ENCODE peak calls at places on chromosomes 2 and 18, in nine cellular contexts. One of them, this sample, is unnamed.

GRCh38 chr18:12307871-12308385 is at the start of gene TUBB6:
- DNase-seq in AG09309: no peak
- DNase-seq in thoracic aorta: no peak
- DNase-seq in AG04450: no peak
- DNase-seq in fibroblast of pulmonary artery: peak; percentile 84
- DNase-seq in bronchial epithelial cell: peak; percentile 44
- DNase-seq in GM23338: peak; percentile 78
- DNase-seq in BJ: no peak
- DNase-seq in CD8-positive, alpha-beta T cell: no peak
- DNase-seq in this sample: peak; percentile 81

GRCh38 chr2:241636182-241636982 is 576 bp downstream of the THAP4 start:
- DNase-seq in AG09309: no peak
- DNase-seq in thoracic aorta: no peak
- DNase-seq in AG04450: no peak
- DNase-seq in fibroblast of pulmonary artery: no peak
- DNase-seq in bronchial epithelial cell: no peak
- DNase-seq in GM23338: peak; percentile 75
- DNase-seq in BJ: no peak
- DNase-seq in CD8-positive, alpha-beta T cell: no peak
- DNase-seq in this sample: no peak

GRCh38 chr2:179850188-179850587 is 11.2 kb downstream of the ZNF385B start:
- DNase-seq in AG09309: peak; percentile 27
- DNase-seq in thoracic aorta: no peak
- DNase-seq in AG04450: peak; percentile 6
- DNase-seq in fibroblast of pulmonary artery: peak; percentile 39
- DNase-seq in bronchial epithelial cell: peak; percentile 64
- DNase-seq in GM23338: no peak
- DNase-seq in BJ: peak; percentile 16
- DNase-seq in CD8-positive, alpha-beta T cell: no peak
- DNase-seq in this sample: no peak

GRCh38 chr2:149744845-149745244 is 157.3 kb upstream of the MMADHC start:
- DNase-seq in AG09309: no peak
- DNase-seq in thoracic aorta: no peak
- DNase-seq in AG04450: no peak
- DNase-seq in fibroblast of pulmonary artery: peak; percentile 65
- DNase-seq in bronchial epithelial cell: peak; percentile 67
- DNase-seq in GM23338: no peak
- DNase-seq in BJ: peak; percentile 63
- DNase-seq in CD8-positive, alpha-beta T cell: no peak
- DNase-seq in this sample: no peak

GRCh38 chr2:191635333-191636234 is 42.4 kb upstream of the NABP1 start:
- DNase-seq in AG09309: peak; percentile 43
- DNase-seq in thoracic aorta: no peak
- DNase-seq in AG04450: peak; percentile 78
- DNase-seq in fibroblast of pulmonary artery: peak; percentile 65
- DNase-seq in bronchial epithelial cell: no peak
- DNase-seq in GM23338: no peak
- DNase-seq in BJ: peak; percentile 73
- DNase-seq in CD8-positive, alpha-beta T cell: no peak
- DNase-seq in this sample: no peak

GRCh38 chr2:46193855-46194254 is 103.4 kb upstream of the EPAS1 start:
- DNase-seq in AG09309: no peak
- DNase-seq in thoracic aorta: no peak
- DNase-seq in AG04450: no peak
- DNase-seq in fibroblast of pulmonary artery: no peak
- DNase-seq in bronchial epithelial cell: no peak
- DNase-seq in GM23338: no peak
- DNase-seq in BJ: no peak
- DNase-seq in CD8-positive, alpha-beta T cell: no peak
- DNase-seq in this sample: no peak

GRCh38 chr2:71865391-71865965 is 282.2 kb downstream of the CYP26B1 start:
- DNase-seq in AG09309: no peak
- DNase-seq in thoracic aorta: no peak
- DNase-seq in AG04450: no peak
- DNase-seq in fibroblast of pulmonary artery: no peak
- DNase-seq in bronchial epithelial cell: no peak
- DNase-seq in GM23338: no peak
- DNase-seq in BJ: no peak
- DNase-seq in CD8-positive, alpha-beta T cell: no peak
- DNase-seq in this sample: no peak

GRCh38 chr2:69214898-69215297 is 172.1 kb downstream of the GFPT1 start:
- DNase-seq in AG09309: no peak
- DNase-seq in thoracic aorta: no peak
- DNase-seq in AG04450: no peak
- DNase-seq in fibroblast of pulmonary artery: peak; percentile 83
- DNase-seq in bronchial epithelial cell: peak; percentile 42
- DNase-seq in GM23338: no peak
- DNase-seq in BJ: no peak
- DNase-seq in CD8-positive, alpha-beta T cell: no peak
- DNase-seq in this sample: peak; percentile 64

GRCh38 chr18:5630057-5630765 is 86.4 kb upstream of the EPB41L3 start:
- DNase-seq in AG09309: no peak
- DNase-seq in thoracic aorta: no peak
- DNase-seq in AG04450: no peak
- DNase-seq in fibroblast of pulmonary artery: peak; percentile 55
- DNase-seq in bronchial epithelial cell: peak; percentile 13
- DNase-seq in GM23338: peak; percentile 91
- DNase-seq in BJ: no peak
- DNase-seq in CD8-positive, alpha-beta T cell: no peak
- DNase-seq in this sample: peak; percentile 77

GRCh38 chr2:161337247-161337646 is 29.0 kb downstream of the PSMD14 start:
- DNase-seq in AG09309: no peak
- DNase-seq in thoracic aorta: no peak
- DNase-seq in AG04450: no peak
- DNase-seq in fibroblast of pulmonary artery: no peak
- DNase-seq in bronchial epithelial cell: no peak
- DNase-seq in GM23338: no peak
- DNase-seq in BJ: no peak
- DNase-seq in CD8-positive, alpha-beta T cell: no peak
- DNase-seq in this sample: no peak

GRCh38 chr2:95231723-95232122 is 24.4 kb downstream of the ZNF892 start:
- DNase-seq in AG09309: peak; percentile 28
- DNase-seq in thoracic aorta: no peak
- DNase-seq in AG04450: no peak
- DNase-seq in fibroblast of pulmonary artery: peak; percentile 78
- DNase-seq in bronchial epithelial cell: peak; percentile 74
- DNase-seq in GM23338: peak; percentile 94
- DNase-seq in BJ: peak; percentile 31
- DNase-seq in CD8-positive, alpha-beta T cell: no peak
- DNase-seq in this sample: peak; percentile 18

GRCh38 chr18:61838521-61838920 is 54.3 kb downstream of the RNF152 start:
- DNase-seq in AG09309: no peak
- DNase-seq in thoracic aorta: no peak
- DNase-seq in AG04450: no peak
- DNase-seq in fibroblast of pulmonary artery: no peak
- DNase-seq in bronchial epithelial cell: no peak
- DNase-seq in GM23338: peak; percentile 9
- DNase-seq in BJ: no peak
- DNase-seq in CD8-positive, alpha-beta T cell: no peak
- DNase-seq in this sample: no peak

GRCh38 chr2:126372406-126372805 is 283.6 kb upstream of the GYPC start:
- DNase-seq in AG09309: no peak
- DNase-seq in thoracic aorta: no peak
- DNase-seq in AG04450: no peak
- DNase-seq in fibroblast of pulmonary artery: no peak
- DNase-seq in bronchial epithelial cell: no peak
- DNase-seq in GM23338: no peak
- DNase-seq in BJ: no peak
- DNase-seq in CD8-positive, alpha-beta T cell: no peak
- DNase-seq in this sample: no peak

GRCh38 chr2:126370208-126370607 is 285.8 kb upstream of the GYPC start:
- DNase-seq in AG09309: no peak
- DNase-seq in thoracic aorta: no peak
- DNase-seq in AG04450: no peak
- DNase-seq in fibroblast of pulmonary artery: peak; percentile 1
- DNase-seq in bronchial epithelial cell: no peak
- DNase-seq in GM23338: no peak
- DNase-seq in BJ: no peak
- DNase-seq in CD8-positive, alpha-beta T cell: no peak
- DNase-seq in this sample: no peak

DNA sequence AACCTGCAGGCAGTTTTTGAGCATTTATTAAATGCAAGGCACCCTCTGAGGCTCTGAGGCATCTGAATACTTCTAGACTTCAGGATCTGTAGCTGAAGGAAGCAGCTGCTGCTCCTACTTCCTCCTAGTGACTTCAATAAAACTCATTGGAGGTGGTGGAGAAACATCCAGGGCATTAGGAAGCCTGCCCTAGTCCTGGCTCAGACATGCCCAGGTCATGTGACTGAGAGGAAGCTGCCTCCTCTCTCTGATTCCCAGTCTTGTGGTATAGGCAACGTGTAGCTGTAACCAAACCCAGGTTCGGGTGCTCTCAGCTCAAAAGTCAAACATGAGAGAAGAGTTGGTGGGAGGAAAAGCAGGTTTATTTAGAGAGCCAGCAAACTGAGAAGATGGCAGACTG is 287.2 kb upstream of the GYPC start:
- DNase-seq in AG09309: no peak
- DNase-seq in thoracic aorta: no peak
- DNase-seq in AG04450: no peak
- DNase-seq in fibroblast of pulmonary artery: no peak
- DNase-seq in bronchial epithelial cell: peak; percentile 23
- DNase-seq in GM23338: no peak
- DNase-seq in BJ: no peak
- DNase-seq in CD8-positive, alpha-beta T cell: no peak
- DNase-seq in this sample: no peak
- H3K4me3 ChIP-seq in AG09309: no peak overlapping the region
- H3K4me3 ChIP-seq in thoracic aorta: no peak overlapping the region
- H3K4me3 ChIP-seq in AG04450: no peak overlapping the region
- H3K4me3 ChIP-seq in fibroblast of pulmonary artery: no peak overlapping the region
- H3K4me3 ChIP-seq in bronchial epithelial cell: no peak overlapping the region
- H3K4me3 ChIP-seq in GM23338: no peak overlapping the region
- H3K4me3 ChIP-seq in BJ: no peak overlapping the region
- H3K4me3 ChIP-seq in CD8-positive, alpha-beta T cell: no peak overlapping the region
- H3K4me3 ChIP-seq in this sample: no peak overlapping the region

DNA sequence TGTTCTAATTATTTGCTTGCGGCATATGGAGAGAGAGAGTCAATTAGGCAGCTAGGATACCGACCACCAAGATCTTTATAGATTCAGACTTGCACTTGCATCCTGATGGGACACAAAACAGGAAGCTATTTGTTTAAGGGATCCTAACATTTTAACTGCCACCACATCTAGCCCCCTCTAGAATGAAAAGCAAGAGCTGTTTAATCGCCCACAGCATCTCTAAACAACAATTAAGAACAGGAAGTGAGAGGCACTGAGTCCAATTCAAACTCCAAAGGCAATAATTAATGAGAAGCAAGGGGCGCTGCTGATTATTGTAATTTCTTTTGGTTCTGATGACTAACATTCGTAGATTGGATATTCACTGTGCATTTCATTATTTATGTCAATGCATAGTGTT is 182.1 kb upstream of the LINC00305 start:
- DNase-seq in AG09309: no peak
- DNase-seq in thoracic aorta: no peak
- DNase-seq in AG04450: no peak
- DNase-seq in fibroblast of pulmonary artery: no peak
- DNase-seq in bronchial epithelial cell: no peak
- DNase-seq in GM23338: no peak
- DNase-seq in BJ: no peak
- DNase-seq in CD8-positive, alpha-beta T cell: no peak
- DNase-seq in this sample: no peak
- H3K4me3 ChIP-seq in AG09309: no peak overlapping the region
- H3K4me3 ChIP-seq in thoracic aorta: no peak overlapping the region
- H3K4me3 ChIP-seq in AG04450: no peak overlapping the region
- H3K4me3 ChIP-seq in fibroblast of pulmonary artery: no peak overlapping the region
- H3K4me3 ChIP-seq in bronchial epithelial cell: no peak overlapping the region
- H3K4me3 ChIP-seq in GM23338: no peak overlapping the region
- H3K4me3 ChIP-seq in BJ: no peak overlapping the region
- H3K4me3 ChIP-seq in CD8-positive, alpha-beta T cell: no peak overlapping the region
- H3K4me3 ChIP-seq in this sample: no peak overlapping the region

DNA sequence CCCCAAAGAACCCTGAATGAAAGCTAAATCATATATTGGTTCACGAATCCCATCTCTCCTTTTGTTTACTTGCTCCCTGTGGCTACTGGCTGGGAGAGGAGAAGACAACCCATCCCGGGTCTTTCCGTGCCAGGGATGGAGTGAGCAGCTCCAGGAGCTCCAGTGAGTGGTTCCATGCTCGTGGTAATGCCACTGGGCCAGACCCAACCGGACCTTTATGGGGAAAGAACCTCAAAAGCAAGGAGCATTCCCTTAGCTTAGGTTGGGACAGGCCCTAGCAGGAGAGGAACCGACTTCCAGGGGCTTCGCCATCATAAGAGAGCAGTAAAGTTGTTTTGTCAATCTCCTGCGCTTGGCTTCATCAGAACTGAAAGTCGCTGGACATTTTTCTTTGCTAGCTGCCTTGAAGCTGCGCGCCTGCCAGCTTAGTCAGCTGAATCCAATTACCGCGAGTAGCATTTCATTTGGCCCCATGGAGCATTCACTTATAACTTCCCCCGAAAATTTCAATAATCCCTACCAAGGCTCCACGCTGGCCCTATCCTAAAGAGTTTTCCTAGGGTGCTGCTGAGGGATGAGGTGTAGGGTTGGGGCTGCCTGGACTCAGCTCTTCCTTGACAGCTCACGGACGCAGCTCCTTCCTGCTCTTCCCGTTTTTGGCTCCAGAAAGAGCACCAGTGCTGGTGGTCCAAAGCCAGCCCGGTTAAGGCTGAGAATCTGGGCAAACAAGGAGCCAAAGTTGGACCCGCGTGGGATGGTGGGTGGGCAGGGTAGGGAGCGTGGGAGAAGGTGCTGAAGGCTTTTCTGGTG is 4.9 kb downstream of the HOXD3 start:
- DNase-seq in AG09309: peak; percentile 20
- DNase-seq in thoracic aorta: no peak
- DNase-seq in AG04450: no peak
- DNase-seq in fibroblast of pulmonary artery: peak; percentile 18
- DNase-seq in bronchial epithelial cell: no peak
- DNase-seq in GM23338: peak; percentile 13
- DNase-seq in BJ: no peak
- DNase-seq in CD8-positive, alpha-beta T cell: no peak
- DNase-seq in this sample: no peak
- H3K4me3 ChIP-seq in AG09309: peak overlapping the region; percentile 20
- H3K4me3 ChIP-seq in thoracic aorta: peak overlapping the region; percentile 26
- H3K4me3 ChIP-seq in AG04450: no peak overlapping the region
- H3K4me3 ChIP-seq in fibroblast of pulmonary artery: no peak overlapping the region
- H3K4me3 ChIP-seq in bronchial epithelial cell: no peak overlapping the region
- H3K4me3 ChIP-seq in GM23338: no peak overlapping the region
- H3K4me3 ChIP-seq in BJ: no peak overlapping the region
- H3K4me3 ChIP-seq in CD8-positive, alpha-beta T cell: no peak overlapping the region
- H3K4me3 ChIP-seq in this sample: no peak overlapping the region

DNA sequence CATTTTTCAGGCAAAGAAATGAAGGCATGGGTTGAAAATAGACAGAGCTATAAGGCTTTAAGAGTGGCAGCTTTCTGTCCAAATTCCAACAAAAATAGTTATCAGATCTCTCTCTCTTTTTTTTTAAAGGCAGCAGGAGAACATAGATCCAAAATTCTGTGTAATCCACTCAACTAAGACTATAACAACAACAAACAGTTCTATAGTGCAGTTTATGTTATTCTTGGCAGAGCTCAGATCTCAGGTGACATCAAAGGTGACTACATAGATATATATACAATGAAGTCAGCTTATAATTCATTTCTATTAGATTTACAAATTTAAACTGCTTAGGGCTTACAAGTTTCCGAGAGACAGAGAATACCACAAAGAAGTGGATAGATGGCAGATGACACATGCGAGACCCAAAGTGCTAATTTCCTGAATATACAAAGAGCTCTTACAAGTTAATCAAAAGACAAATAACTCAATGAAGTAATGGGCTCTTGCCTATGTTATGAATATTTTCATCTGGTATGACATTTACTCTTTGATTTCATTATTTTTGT is 223.2 kb downstream of the BCL2 start:
- DNase-seq in AG09309: no peak
- DNase-seq in thoracic aorta: no peak
- DNase-seq in AG04450: no peak
- DNase-seq in fibroblast of pulmonary artery: no peak
- DNase-seq in bronchial epithelial cell: no peak
- DNase-seq in GM23338: no peak
- DNase-seq in BJ: no peak
- DNase-seq in CD8-positive, alpha-beta T cell: no peak
- DNase-seq in this sample: no peak
- H3K4me3 ChIP-seq in AG09309: no peak overlapping the region
- H3K4me3 ChIP-seq in thoracic aorta: no peak overlapping the region
- H3K4me3 ChIP-seq in AG04450: no peak overlapping the region
- H3K4me3 ChIP-seq in fibroblast of pulmonary artery: no peak overlapping the region
- H3K4me3 ChIP-seq in bronchial epithelial cell: no peak overlapping the region
- H3K4me3 ChIP-seq in GM23338: no peak overlapping the region
- H3K4me3 ChIP-seq in BJ: no peak overlapping the region
- H3K4me3 ChIP-seq in CD8-positive, alpha-beta T cell: no peak overlapping the region
- H3K4me3 ChIP-seq in this sample: no peak overlapping the region

This sample was measured in heart right ventricle.